ENCODE peak calls at places on chromosome 5, in eight cellular contexts. M is COR-L47; K is midbrain; W is activated T-helper 1 cell treated with anti-CD3 and anti-CD28 coated beads, Interleukin-12 subunit alpha, Interleukin-12 subunit beta, Interleukin-2, Interleukin-4 antibody, amounts not matched to agents 30 ng/mL and 10 ng/mL and 1 ng/mL, durations not matched to agents 14 hours and 24 hours and 36 hours; D is activated CD8-positive, alpha-beta T cell treated with anti-CD3 and anti-CD28 coated beads for 36 hours; R is NCI-H2029 treated with DMSO at 0.1 percent for 48 hours; J is GM12865; I is astrocyte of the hippocampus. Q is an unnamed sample.

GRCh38 chr5:153429734-153430133 is 60.7 kb upstream of the GRIA1 start:
- DNase-seq in D (peak), M (no peak), J (peak), K (no peak), I (no peak), W (no peak), R (no peak), Q (no peak)

GRCh38 chr5:150188146-150188842 is 1.6 kb upstream of the SLC6A7 start:
- DNase-seq in J (no peak), W (no peak), R (no peak), I (no peak), M (no peak), D (no peak), K (no peak), Q (no peak)

GRCh38 chr5:76542887-76543690 is 80.1 kb downstream of the F2RL2 start:
- DNase-seq in W (peak), J (peak), R (no peak), K (no peak), I (no peak), M (no peak), D (peak), Q (no peak)

GRCh38 chr5:33205727-33206410 is 234.9 kb upstream of the TARS1 start:
- DNase-seq in I (no peak), M (no peak), J (no peak), R (no peak), W (no peak), D (no peak), K (no peak), Q (peak)

GRCh38 chr5:170634236-170634990 is 130.6 kb downstream of the KCNIP1 start:
- DNase-seq in W (no peak), D (no peak), R (no peak), K (no peak), J (no peak), M (no peak), I (no peak), Q (no peak)

GRCh38 chr5:168481330-168481788 is 4.9 kb upstream of the RARS1 start:
- DNase-seq in R (no peak), I (peak), M (no peak), J (peak), K (no peak), D (no peak), W (no peak), Q (no peak)

GRCh38 chr5:180105827-180106312 is 34.3 kb upstream of the RNF130 start:
- DNase-seq in R (no peak), J (no peak), I (no peak), K (no peak), W (no peak), M (no peak), D (no peak), Q (no peak)

GRCh38 chr5:95591490-95591901 is 28.4 kb upstream of the GPR150 start:
- DNase-seq in M (no peak), D (no peak), J (peak), R (no peak), I (peak), K (no peak), W (no peak), Q (peak)

GRCh38 chr5:170297589-170298462 is at the start of gene LCP2:
- DNase-seq in M (no peak), R (no peak), W (peak), D (peak), K (peak), J (peak), I (no peak), Q (no peak)

GRCh38 chr5:55634204-55634785 is 77.8 kb downstream of the SLC38A9 start:
- DNase-seq in R (no peak), M (no peak), K (no peak), I (peak), J (no peak), W (no peak), D (no peak), Q (no peak)

GRCh38 chr5:148805323-148806290 is 20.8 kb upstream of the ADRB2 start:
- DNase-seq in M (no peak), W (no peak), R (no peak), J (peak), D (peak), I (peak), K (peak), Q (peak)

GRCh38 chr5:100900796-100901731 is 2.0 kb downstream of the ST8SIA4 start:
- DNase-seq in J (peak), R (peak), I (peak), K (peak), M (peak), W (peak), D (peak), Q (peak)

GRCh38 chr5:57497733-57498132 is 15.1 kb upstream of the ACTBL2 start:
- DNase-seq in I (no peak), R (no peak), J (no peak), K (no peak), W (no peak), D (no peak), M (no peak), Q (no peak)

GRCh38 chr5:172007153-172007794 is 836 bp upstream of the FBXW11 start:
- DNase-seq in W (peak), I (no peak), J (peak), D (peak), R (no peak), M (no peak), K (peak), Q (peak)

GRCh38 chr5:181081989-181082388 is 41.9 kb downstream of the BTNL9 start:
- DNase-seq in I (no peak), W (no peak), R (no peak), M (no peak), K (no peak), D (no peak), J (no peak), Q (no peak)

GRCh38 chr5:6759401-6759800 is 46.2 kb downstream of the TENT4A start:
- DNase-seq in W (no peak), J (no peak), M (no peak), K (no peak), I (peak), R (no peak), D (no peak), Q (peak)

GRCh38 chr5:178145965-178146820 is 7.5 kb downstream of the NHP2 start:
- DNase-seq in M (peak), W (peak), J (peak), K (no peak), D (peak), I (peak), R (peak), Q (peak)

GRCh38 chr5:180824630-180825476 is 22.2 kb upstream of the MGAT1 start:
- DNase-seq in D (no peak), K (no peak), R (no peak), M (no peak), I (no peak), W (no peak), J (no peak), Q (no peak)

GRCh38 chr5:143554918-143555477 is 151.5 kb upstream of the NR3C1 start:
- DNase-seq in K (no peak), D (no peak), M (no peak), J (no peak), I (no peak), W (no peak), R (no peak), Q (no peak)

GRCh38 chr5:490116-491094 is 33.8 kb downstream of the SLC9A3 start:
- DNase-seq in I (no peak), J (no peak), R (peak), M (no peak), K (no peak), D (no peak), W (no peak), Q (no peak)

GRCh38 chr5:92496545-92496944 is 1084.5 kb downstream of the NR2F1-AS1 start:
- DNase-seq in W (no peak), D (no peak), J (no peak), K (no peak), M (no peak), R (no peak), I (no peak), Q (no peak)

GRCh38 chr5:127660048-127660733 is 11.3 kb downstream of the CTXN3 start:
- DNase-seq in M (no peak), J (no peak), I (no peak), W (no peak), R (peak), K (no peak), D (no peak), Q (no peak)

Q was measured in renal cortical epithelial cell.